ENCODE peak calls at places on chromosomes 4 and X, in seven cellular contexts. Y is NCI-H1930; L is astrocyte of the hippocampus; T is GM12891; V is foreskin fibroblast; G is NCI-H146; E is activated T-helper 1 cell treated with anti-CD3 and anti-CD28 coated beads, Interleukin-2, amount 50 U/mL, for 16 hours. O is an unnamed sample.

GRCh38 chr4:187814737-187815465 is 180.7 kb upstream of the ZFP42 start:
- DNase-seq in Y (no peak), L (peak), T (no peak), V (peak), G (no peak), E (no peak), O (no peak)

GRCh38 chr4:1714303-1715001 is 2.3 kb upstream of the SLBP start:
- DNase-seq in Y (no peak), L (peak), T (no peak), V (peak), G (no peak), E (no peak), O (no peak)

GRCh38 chr4:929970-930625 is 2.0 kb downstream of the GAK start:
- DNase-seq in Y (no peak), L (no peak), T (no peak), V (peak), G (no peak), E (no peak), O (no peak)

GRCh38 chr4:158302076-158302866 is 92.0 kb downstream of the TMEM144 start:
- DNase-seq in Y (no peak), L (peak), T (no peak), V (peak), G (no peak), E (no peak), O (peak)

GRCh38 chr4:101282076-101282844 is 65.1 kb downstream of the PPP3CA start:
- DNase-seq in Y (no peak), L (no peak), T (no peak), V (no peak), G (no peak), E (no peak), O (no peak)

GRCh38 chr4:112532267-112532666 is 16.3 kb upstream of the NEUROG2 start:
- DNase-seq in Y (no peak), L (peak), T (no peak), V (peak), G (no peak), E (no peak), O (no peak)

GRCh38 chr4:186810613-186811150 is 87.0 kb upstream of the FAT1 start:
- DNase-seq in Y (no peak), L (no peak), T (no peak), V (no peak), G (no peak), E (no peak), O (no peak)

GRCh38 chr4:23882976-23883531 is 6.8 kb downstream of the PPARGC1A start:
- DNase-seq in Y (no peak), L (peak), T (no peak), V (no peak), G (no peak), E (no peak), O (no peak)

GRCh38 chrX:15579778-15580747 is 20.7 kb downstream of the ACE2 start:
- DNase-seq in Y (no peak), L (peak), T (no peak), V (no peak), G (no peak), E (no peak), O (no peak)

GRCh38 chr4:26194764-26195163 is 126.0 kb upstream of the RBPJ start:
- DNase-seq in Y (no peak), L (no peak), T (no peak), V (no peak), G (no peak), E (no peak), O (no peak)

GRCh38 chrX:77014655-77015377 is 432.4 kb upstream of the FGF16 start:
- DNase-seq in Y (peak), L (no peak), T (no peak), V (no peak), G (peak), E (no peak), O (peak)

GRCh38 chr4:2878346-2878745 is 34.7 kb downstream of the ADD1 start:
- DNase-seq in Y (no peak), L (no peak), T (no peak), V (no peak), G (no peak), E (no peak), O (no peak)

GRCh38 chrX:103847174-103847870 is 15.3 kb upstream of the RAB9B start:
- DNase-seq in Y (no peak), L (no peak), T (no peak), V (peak), G (no peak), E (no peak), O (no peak)

GRCh38 chrX:84047339-84047738 is 140.7 kb downstream of the RPS6KA6 start:
- DNase-seq in Y (no peak), L (no peak), T (no peak), V (no peak), G (peak), E (no peak), O (no peak)

GRCh38 chr4:25198713-25199112 is 35.1 kb upstream of the PI4K2B start:
- DNase-seq in Y (no peak), L (no peak), T (no peak), V (no peak), G (no peak), E (no peak), O (no peak)

GRCh38 chr4:33088713-33089112 is 2368.5 kb downstream of the PCDH7 start:
- DNase-seq in Y (no peak), L (no peak), T (no peak), V (peak), G (no peak), E (no peak), O (no peak)

GRCh38 chr4:20456416-20456815 is 204.7 kb downstream of the SLIT2 start:
- DNase-seq in Y (no peak), L (no peak), T (no peak), V (peak), G (no peak), E (no peak), O (no peak)

GRCh38 chr4:25592670-25593069 is 63.0 kb upstream of the SLC34A2 start:
- DNase-seq in Y (no peak), L (no peak), T (no peak), V (no peak), G (peak), E (no peak), O (no peak)

GRCh38 chr4:26226978-26227377 is 93.8 kb upstream of the RBPJ start:
- DNase-seq in Y (no peak), L (no peak), T (no peak), V (no peak), G (no peak), E (no peak), O (no peak)

GRCh38 chrX:150459168-150459567 is 96.1 kb downstream of the MAMLD1 start:
- DNase-seq in Y (no peak), L (no peak), T (no peak), V (no peak), G (no peak), E (no peak), O (no peak)

GRCh38 chr4:148059617-148060180 is 327.8 kb downstream of the ARHGAP10 start:
- DNase-seq in Y (no peak), L (no peak), T (no peak), V (no peak), G (no peak), E (no peak), O (no peak)

GRCh38 chr4:52799813-52800212 is 48.6 kb upstream of the ERVMER34-1 start:
- DNase-seq in Y (no peak), L (no peak), T (no peak), V (peak), G (no peak), E (no peak), O (no peak)

GRCh38 chr4:43835869-43836268 is 612.7 kb downstream of the KCTD8 start:
- DNase-seq in Y (no peak), L (no peak), T (no peak), V (no peak), G (no peak), E (no peak), O (no peak)